ENCODE peak calls at places on chromosomes 11 and 22, in five cellular contexts. One of them, this sample, is unnamed. For H3K4me1, the result is how much of the 10 kb centered on the place peaks cover.

GRCh38 chr11:120280566-120281160 is 40.7 kb downstream of the POU2F3 start:
- DNase-seq in SK-N-SH: peak
- DNase-seq in GM12878: no peak
- DNase-seq in stomach: no peak
- DNase-seq in tibial nerve: no peak
- DNase-seq in this sample: no peak

GRCh38 chr22:45612940-45613339 is 58.7 kb upstream of the ATXN10 start:
- DNase-seq in stomach: no peak
- DNase-seq in SK-N-SH: no peak
- DNase-seq in tibial nerve: no peak
- DNase-seq in GM12878: no peak
- DNase-seq in this sample: no peak

GRCh38 chr11:65310756-65311155 is 3.9 kb upstream of the CDC42EP2 start:
- DNase-seq in GM12878: no peak
- DNase-seq in stomach: no peak
- DNase-seq in tibial nerve: no peak
- DNase-seq in SK-N-SH: no peak
- DNase-seq in this sample: no peak

GRCh38 chr11:43996318-43996717 is 51.5 kb upstream of the ACCSL start:
- DNase-seq in GM12878: no peak
- DNase-seq in SK-N-SH: no peak
- DNase-seq in stomach: no peak
- DNase-seq in tibial nerve: no peak
- DNase-seq in this sample: no peak

GRCh38 chr22:44995715-44996114 is 14.1 kb downstream of the PHF21B start:
- DNase-seq in stomach: no peak
- DNase-seq in GM12878: no peak
- DNase-seq in tibial nerve: no peak
- DNase-seq in SK-N-SH: peak
- DNase-seq in this sample: no peak

GRCh38 chr11:112826788-112827187 is 134.4 kb upstream of the NCAM1 start:
- DNase-seq in GM12878: no peak
- DNase-seq in SK-N-SH: no peak
- DNase-seq in stomach: no peak
- DNase-seq in tibial nerve: no peak
- DNase-seq in this sample: no peak

GRCh38 chr11:64996710-64997380 is at the start of gene BATF2:
- DNase-seq in GM12878: no peak
- DNase-seq in tibial nerve: peak
- DNase-seq in SK-N-SH: peak
- DNase-seq in stomach: peak
- DNase-seq in this sample: peak

GRCh38 chr11:35427158-35427557 is 7.8 kb upstream of the SLC1A2 start:
- DNase-seq in tibial nerve: peak
- DNase-seq in GM12878: no peak
- DNase-seq in SK-N-SH: no peak
- DNase-seq in stomach: no peak
- DNase-seq in this sample: no peak

GRCh38 chr11:74849525-74850391 is 99.1 kb downstream of the XRRA1 start:
- DNase-seq in GM12878: no peak
- DNase-seq in tibial nerve: no peak
- DNase-seq in SK-N-SH: no peak
- DNase-seq in stomach: no peak
- DNase-seq in this sample: no peak

GRCh38 chr11:133927690-133928627 is 28.8 kb downstream of the IGSF9B start:
- DNase-seq in tibial nerve: peak
- DNase-seq in SK-N-SH: peak
- DNase-seq in GM12878: no peak
- DNase-seq in stomach: peak
- DNase-seq in this sample: peak

GRCh38 chr11:28009383-28009782 is 98.6 kb downstream of the KIF18A start:
- DNase-seq in tibial nerve: no peak
- DNase-seq in GM12878: no peak
- DNase-seq in stomach: no peak
- DNase-seq in SK-N-SH: no peak
- DNase-seq in this sample: no peak

GRCh38 chr11:206516-207212 is 535 bp downstream of the BET1L start:
- DNase-seq in stomach: peak
- DNase-seq in tibial nerve: no peak
- DNase-seq in SK-N-SH: peak
- DNase-seq in GM12878: no peak
- DNase-seq in this sample: peak

GRCh38 chr11:108069947-108070346 is 51.4 kb upstream of the ACAT1 start:
- DNase-seq in GM12878: peak
- DNase-seq in tibial nerve: no peak
- DNase-seq in SK-N-SH: no peak
- DNase-seq in stomach: no peak
- DNase-seq in this sample: no peak

GRCh38 chr11:75717608-75718403 is at the start of gene MOGAT2:
- DNase-seq in SK-N-SH: no peak
- DNase-seq in stomach: peak
- DNase-seq in GM12878: no peak
- DNase-seq in tibial nerve: no peak
- DNase-seq in this sample: no peak

GRCh38 chr11:3022300-3022967 is 30.3 kb upstream of the NAP1L4 start:
- DNase-seq in stomach: no peak
- DNase-seq in SK-N-SH: no peak
- DNase-seq in tibial nerve: no peak
- DNase-seq in GM12878: peak
- DNase-seq in this sample: no peak

GRCh38 chr11:65116370-65117205 is 913 bp downstream of the ZNHIT2 start:
- DNase-seq in stomach: peak
- DNase-seq in SK-N-SH: peak
- DNase-seq in tibial nerve: no peak
- DNase-seq in GM12878: no peak
- DNase-seq in this sample: peak

GRCh38 chr11:30860970-30861369 is 274.8 kb upstream of the MPPED2 start:
- DNase-seq in stomach: no peak
- DNase-seq in SK-N-SH: peak
- DNase-seq in GM12878: no peak
- DNase-seq in tibial nerve: no peak
- DNase-seq in this sample: no peak

GRCh38 chr11:1516273-1517067 is 29.9 kb upstream of the MOB2 start:
- DNase-seq in stomach: no peak
- DNase-seq in tibial nerve: no peak
- DNase-seq in SK-N-SH: peak
- DNase-seq in GM12878: no peak
- DNase-seq in this sample: no peak

GRCh38 chr11:46055371-46055770 is 65.9 kb downstream of the PHF21A start:
- DNase-seq in GM12878: no peak
- DNase-seq in tibial nerve: no peak
- DNase-seq in stomach: no peak
- DNase-seq in SK-N-SH: no peak
- DNase-seq in this sample: no peak

GRCh38 chr11:96122601-96123044 is 198.7 kb upstream of the MTMR2 start:
- DNase-seq in stomach: no peak
- DNase-seq in SK-N-SH: no peak
- DNase-seq in tibial nerve: no peak
- DNase-seq in GM12878: no peak
- DNase-seq in this sample: no peak

DNA sequence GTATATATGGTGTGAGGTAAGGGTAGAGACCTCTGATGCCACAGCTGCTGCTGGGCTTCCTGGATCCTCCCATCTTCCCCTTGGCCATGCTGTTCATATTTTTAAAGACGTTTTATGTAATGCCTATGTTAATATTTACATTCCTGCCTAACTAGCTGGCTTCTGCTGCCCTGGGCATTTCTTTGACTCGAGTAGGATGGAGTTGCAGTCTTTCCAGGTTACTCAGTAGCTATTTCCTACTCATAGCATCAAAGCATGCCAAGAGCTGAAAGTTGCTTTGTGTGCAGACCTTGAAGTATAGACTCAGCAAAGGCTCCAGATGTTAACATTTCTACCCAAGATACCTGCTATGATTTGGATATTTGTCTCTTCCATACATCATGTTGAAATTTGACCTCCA is 220.5 kb upstream of the CADM1 start:
- DNase-seq in tibial nerve: no peak
- DNase-seq in GM12878: no peak
- DNase-seq in stomach: no peak
- DNase-seq in SK-N-SH: no peak
- DNase-seq in this sample: no peak
- H3K4me1 ChIP-seq in tibial nerve: under half
- H3K4me1 ChIP-seq in GM12878: under half
- H3K4me1 ChIP-seq in stomach: under half
- H3K4me1 ChIP-seq in SK-N-SH: under half
- H3K4me1 ChIP-seq in this sample: under half

GRCh38 chr11:119065369-119065768 is 2.2 kb upstream of the VPS11 start:
- DNase-seq in GM12878: no peak
- DNase-seq in tibial nerve: no peak
- DNase-seq in stomach: no peak
- DNase-seq in SK-N-SH: peak
- DNase-seq in this sample: no peak

GRCh38 chr11:119061256-119061655 is 4.3 kb upstream of the HYOU1 start:
- DNase-seq in GM12878: no peak
- DNase-seq in stomach: no peak
- DNase-seq in SK-N-SH: no peak
- DNase-seq in tibial nerve: no peak
- DNase-seq in this sample: no peak

GRCh38 chr11:119067371-119068222 is at the start of gene VPS11:
- DNase-seq in stomach: peak
- DNase-seq in tibial nerve: peak
- DNase-seq in GM12878: peak
- DNase-seq in SK-N-SH: peak
- DNase-seq in this sample: peak

GRCh38 chr11:119066481-119066880 is 1.1 kb upstream of the VPS11 start:
- DNase-seq in GM12878: no peak
- DNase-seq in tibial nerve: no peak
- DNase-seq in stomach: no peak
- DNase-seq in SK-N-SH: no peak
- DNase-seq in this sample: no peak

DNA sequence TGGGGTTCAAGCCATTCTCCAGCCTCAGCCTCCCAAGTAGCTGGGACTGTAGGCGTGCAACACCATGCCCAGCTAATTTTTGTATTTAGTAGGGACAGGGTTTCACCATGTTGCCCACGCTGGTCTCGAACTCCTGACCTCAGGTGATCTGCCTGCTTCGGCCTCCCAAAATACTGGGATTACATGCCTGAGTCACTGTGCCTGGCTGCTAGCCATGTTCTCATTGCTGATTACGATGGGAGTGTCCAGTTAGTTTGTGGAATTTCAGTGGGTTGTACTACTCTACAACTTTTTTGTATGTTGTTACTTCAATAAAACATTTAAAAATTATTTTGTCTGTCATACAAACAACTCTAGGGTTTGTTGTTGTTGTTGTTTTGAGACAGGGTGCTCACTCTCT is 4.8 kb upstream of the VPS11 start:
- DNase-seq in SK-N-SH: no peak
- DNase-seq in GM12878: no peak
- DNase-seq in tibial nerve: no peak
- DNase-seq in stomach: peak
- DNase-seq in this sample: no peak
- TF ChIP-seq EP300 in SK-N-SH: no peak
- TF ChIP-seq EP300 in GM12878: no peak
- TF ChIP-seq EP300 in tibial nerve: no peak
- TF ChIP-seq EP300 in stomach: no peak
- TF ChIP-seq EP300 in this sample: no peak

GRCh38 chr11:32919338-32919737 is 26.7 kb downstream of the QSER1 start:
- DNase-seq in tibial nerve: no peak
- DNase-seq in stomach: no peak
- DNase-seq in SK-N-SH: no peak
- DNase-seq in GM12878: no peak
- DNase-seq in this sample: no peak

GRCh38 chr11:32916994-32917393 is 24.4 kb downstream of the QSER1 start:
- DNase-seq in tibial nerve: no peak
- DNase-seq in GM12878: no peak
- DNase-seq in SK-N-SH: no peak
- DNase-seq in stomach: no peak
- DNase-seq in this sample: no peak

GRCh38 chr11:32920570-32920969 is 28.0 kb downstream of the QSER1 start:
- DNase-seq in SK-N-SH: no peak
- DNase-seq in tibial nerve: no peak
- DNase-seq in GM12878: no peak
- DNase-seq in stomach: no peak
- DNase-seq in this sample: no peak

GRCh38 chr11:32916361-32916760 is 23.8 kb downstream of the QSER1 start:
- DNase-seq in GM12878: no peak
- DNase-seq in SK-N-SH: no peak
- DNase-seq in stomach: no peak
- DNase-seq in tibial nerve: no peak
- DNase-seq in this sample: no peak

DNA sequence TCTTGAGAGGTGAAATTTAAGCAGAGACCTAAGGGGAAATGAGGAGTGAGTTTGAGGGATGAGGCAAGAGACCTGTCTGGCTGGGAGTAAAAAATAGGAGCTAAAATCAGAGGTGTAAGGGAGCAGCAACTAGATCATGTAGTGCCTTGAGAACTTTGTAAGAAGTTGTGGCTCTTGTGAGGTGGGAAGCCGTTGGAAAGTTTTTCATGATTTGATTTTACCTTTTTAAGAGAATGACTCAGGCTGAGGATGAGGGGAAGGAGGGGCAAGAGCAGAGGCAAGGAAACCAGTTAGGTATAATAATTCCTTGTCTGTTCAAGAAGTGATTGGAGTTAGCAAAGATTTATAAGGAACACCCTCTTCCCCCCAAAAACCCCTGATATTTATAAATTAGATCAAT is 25.8 kb downstream of the QSER1 start:
- DNase-seq in stomach: no peak
- DNase-seq in GM12878: no peak
- DNase-seq in tibial nerve: no peak
- DNase-seq in SK-N-SH: no peak
- DNase-seq in this sample: no peak
- H3K4me1 ChIP-seq in stomach: under half
- H3K4me1 ChIP-seq in GM12878: under half
- H3K4me1 ChIP-seq in tibial nerve: under half
- H3K4me1 ChIP-seq in SK-N-SH: under half
- H3K4me1 ChIP-seq in this sample: under half

GRCh38 chr11:33451364-33451763 is 194.2 kb downstream of the HIPK3 start:
- DNase-seq in GM12878: no peak
- DNase-seq in SK-N-SH: no peak
- DNase-seq in tibial nerve: no peak
- DNase-seq in stomach: no peak
- DNase-seq in this sample: no peak

GRCh38 chr11:33455827-33456226 is 198.6 kb downstream of the HIPK3 start:
- DNase-seq in GM12878: no peak
- DNase-seq in stomach: no peak
- DNase-seq in tibial nerve: no peak
- DNase-seq in SK-N-SH: no peak
- DNase-seq in this sample: no peak

GRCh38 chr11:33452806-33453205 is 195.6 kb downstream of the HIPK3 start:
- DNase-seq in tibial nerve: no peak
- DNase-seq in stomach: no peak
- DNase-seq in SK-N-SH: no peak
- DNase-seq in GM12878: no peak
- DNase-seq in this sample: no peak

GRCh38 chr11:33453225-33453624 is 196.0 kb downstream of the HIPK3 start:
- DNase-seq in SK-N-SH: no peak
- DNase-seq in GM12878: no peak
- DNase-seq in tibial nerve: no peak
- DNase-seq in stomach: no peak
- DNase-seq in this sample: no peak

DNA sequence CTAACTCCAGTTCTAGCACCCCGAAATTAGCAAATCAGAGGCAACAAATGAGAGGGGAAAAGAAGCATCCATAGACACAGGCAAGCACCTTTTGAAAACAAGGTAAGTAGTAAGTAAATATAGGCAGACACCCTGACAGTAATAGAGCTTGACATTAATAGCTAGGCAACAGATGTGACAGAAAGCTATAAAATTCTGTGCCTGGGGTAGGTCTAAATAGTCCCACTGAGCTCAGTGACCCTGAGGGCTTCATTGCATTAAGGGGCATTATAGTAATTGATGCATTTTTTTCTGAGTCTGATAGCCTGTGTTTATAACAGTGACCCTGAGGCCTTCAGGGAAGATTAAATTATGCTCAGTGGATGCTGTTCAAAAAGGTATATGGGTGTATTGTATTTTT is 197.1 kb downstream of the HIPK3 start:
- DNase-seq in stomach: no peak
- DNase-seq in GM12878: no peak
- DNase-seq in tibial nerve: no peak
- DNase-seq in SK-N-SH: peak
- DNase-seq in this sample: no peak
- TF ChIP-seq EP300 in stomach: no peak
- TF ChIP-seq EP300 in GM12878: no peak
- TF ChIP-seq EP300 in tibial nerve: no peak
- TF ChIP-seq EP300 in SK-N-SH: no peak
- TF ChIP-seq EP300 in this sample: no peak